ENCODE peak calls at places on chromosome 2, in six cellular contexts. M is IMR-90, R is SK-N-SH, H is GM12878, L is H1, W is K562. K is an unnamed sample.

GRCh38 chr2:43074592-43075053 is 151.8 kb downstream of the ZFP36L2 start:
- DNase-seq in M (no peak), R (no peak), H (no peak), L (no peak), W (no peak), K (no peak)

GRCh38 chr2:179744341-179744740 is 117.1 kb downstream of the ZNF385B start:
- DNase-seq in M (no peak), R (no peak), H (no peak), L (no peak), W (no peak), K (no peak)

GRCh38 chr2:9951522-9952285 is at the start of gene GRHL1:
- DNase-seq in M (peak; percentile 86), R (peak; percentile 100), H (peak; percentile 24), L (peak; percentile 46), W (peak; percentile 95), K (peak; percentile 85)

GRCh38 chr2:83578405-83578804 is 880.7 kb downstream of the SUCLG1 start:
- DNase-seq in M (no peak), R (no peak), H (no peak), L (no peak), W (no peak), K (no peak)

GRCh38 chr2:237198144-237198900 is 112.6 kb downstream of the COPS8 start:
- DNase-seq in M (peak; percentile 92), R (no peak), H (no peak), L (no peak), W (no peak), K (no peak)

GRCh38 chr2:150370600-150370999 is 116.9 kb downstream of the RND3 start:
- DNase-seq in M (no peak), R (no peak), H (no peak), L (no peak), W (no peak), K (no peak)

GRCh38 chr2:29322011-29322410 is 206.8 kb downstream of the CLIP4 start:
- DNase-seq in M (no peak), R (no peak), H (no peak), L (no peak), W (no peak), K (no peak)

GRCh38 chr2:48699377-48699951 is 56.1 kb downstream of the LHCGR start:
- DNase-seq in M (peak; percentile 80), R (no peak), H (no peak), L (no peak), W (no peak), K (no peak)

GRCh38 chr2:112031473-112031872 is 23.6 kb upstream of the TMEM87B start:
- DNase-seq in M (no peak), R (no peak), H (no peak), L (no peak), W (no peak), K (no peak)

GRCh38 chr2:27495840-27496356 is 741 bp upstream of the GCKR start:
- DNase-seq in M (no peak), R (no peak), H (no peak), L (no peak), W (no peak), K (peak; percentile 49)

GRCh38 chr2:171432969-171433762 is 624 bp downstream of the METTL8 start:
- DNase-seq in M (peak; percentile 18), R (peak; percentile 45), H (no peak), L (no peak), W (peak; percentile 87), K (peak; percentile 83)

GRCh38 chr2:222733846-222734689 is 62.6 kb downstream of the MOGAT1 start:
- DNase-seq in M (no peak), R (peak; percentile 15), H (no peak), L (no peak), W (no peak), K (peak; percentile 98)
- H2AFZ ChIP-seq in M (peak overlapping the region; percentile 25), R (no peak overlapping the region), H (peak overlapping the region; percentile 35), L (no peak overlapping the region), W (no peak overlapping the region), K (peak overlapping the region; percentile 44)

DNA sequence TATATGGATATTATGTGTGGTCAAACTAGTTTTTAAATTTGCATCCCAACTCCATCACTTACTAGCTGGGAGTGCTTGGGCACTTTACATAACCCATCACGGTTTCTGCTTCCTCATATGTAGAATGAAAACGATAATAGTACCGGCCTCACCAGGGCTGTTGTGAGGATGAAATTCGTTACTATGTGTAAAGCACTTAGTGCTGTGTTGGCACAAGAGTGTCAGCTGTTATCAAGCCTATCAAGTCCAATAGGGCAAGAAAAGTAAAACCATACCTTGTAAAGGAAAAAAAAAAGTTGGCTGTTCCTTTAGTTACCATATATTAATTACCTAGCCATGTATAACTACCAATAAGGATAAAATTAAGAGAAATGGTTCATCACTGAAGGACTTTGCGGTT is 65.4 kb downstream of the TET3 start:
- DNase-seq in M (no peak), R (no peak), H (no peak), L (no peak), W (no peak), K (no peak)
- TF ChIP-seq RFX5 in M (no peak), R (no peak), H (no peak), L (no peak), W (no peak), K (no peak)

DNA sequence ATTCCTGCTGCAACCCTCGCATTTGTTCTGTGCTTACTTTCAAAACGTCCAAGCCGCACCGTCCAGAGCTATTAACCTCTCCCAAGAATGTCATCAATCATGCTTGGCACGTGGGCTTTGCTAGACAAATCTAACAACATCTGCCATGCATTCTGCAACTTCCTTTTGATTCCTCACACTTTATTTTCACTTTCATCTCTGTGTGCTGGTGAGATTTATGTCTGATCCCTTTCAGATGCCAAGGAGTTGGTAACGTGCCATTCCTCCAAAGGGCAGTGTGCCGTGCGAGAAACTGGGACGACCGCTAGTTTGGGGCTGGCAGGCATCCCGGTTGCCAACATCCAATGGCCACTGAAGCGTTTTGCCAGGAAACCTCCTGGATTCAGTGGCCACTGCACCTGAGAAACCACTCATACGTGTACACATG is 230.0 kb upstream of the PARD3B start:
- DNase-seq in M (peak; percentile 32), R (no peak), H (no peak), L (no peak), W (no peak), K (no peak)
- H2AFZ ChIP-seq in M (no peak overlapping the region), R (no peak overlapping the region), H (no peak overlapping the region), L (no peak overlapping the region), W (no peak overlapping the region), K (no peak overlapping the region)

DNA sequence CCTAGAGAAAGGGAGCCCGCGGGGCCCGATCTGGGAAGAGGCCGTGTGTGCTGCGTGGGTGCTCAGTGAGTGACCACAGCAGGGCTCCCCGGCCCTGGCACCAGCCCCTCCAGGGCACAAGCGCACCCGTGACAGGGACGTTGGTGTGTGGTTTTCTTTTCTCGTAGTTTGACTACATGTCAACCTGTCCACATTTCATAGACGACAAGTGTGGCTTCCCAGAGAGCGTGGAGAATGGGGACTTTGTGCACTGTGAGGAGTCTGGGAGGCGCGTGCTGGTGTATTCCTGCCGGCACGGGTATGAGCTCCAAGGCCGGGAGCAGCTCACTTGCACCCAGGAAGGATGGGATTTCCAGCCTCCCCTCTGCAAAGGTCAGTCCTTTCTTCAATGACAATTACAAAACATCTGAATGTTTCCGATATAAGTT is 83.1 kb downstream of the TPO start:
- DNase-seq in M (no peak), R (no peak), H (no peak), L (no peak), W (no peak), K (no peak)
- TF ChIP-seq RFX5 in M (no peak), R (no peak), H (no peak), L (no peak), W (no peak), K (no peak)